ENCODE peak calls at places on chromosome 13, in four cellular contexts. V is uterus, C is esophagus squamous epithelium, M is spleen. Z is an unnamed sample.

GRCh38 chr13:84192125-84192524 is 309.9 kb upstream of the SLITRK1 start:
- DNase-seq in M (no peak), V (no peak), C (no peak), Z (no peak)

GRCh38 chr13:98837896-98838295 is 85.4 kb upstream of the SLC15A1 start:
- DNase-seq in C (no peak), V (no peak), M (no peak), Z (no peak)

GRCh38 chr13:29589234-29589633 is 6.3 kb downstream of the SLC7A1 start:
- DNase-seq in C (no peak), V (no peak), M (no peak), Z (no peak)

GRCh38 chr13:82739881-82740280 is 1142.4 kb downstream of the SLITRK1 start:
- DNase-seq in C (no peak), V (no peak), M (peak; percentile 14), Z (no peak)

GRCh38 chr13:44575741-44576395 is at the start of gene TSC22D1:
- DNase-seq in C (no peak), M (peak; percentile 89), V (peak; percentile 42), Z (peak; percentile 75)

GRCh38 chr13:110713981-110714797 is 689 bp downstream of the ING1 start:
- DNase-seq in C (no peak), M (peak; percentile 94), V (peak; percentile 59), Z (peak; percentile 79)

GRCh38 chr13:111076156-111077013 is 38.7 kb upstream of the ARHGEF7 start:
- DNase-seq in C (no peak), V (no peak), M (no peak), Z (no peak)

GRCh38 chr13:96431044-96431581 is 341.2 kb downstream of the HS6ST3 start:
- DNase-seq in V (no peak), M (no peak), C (no peak), Z (no peak)

GRCh38 chr13:65724261-65724660 is 1505.9 kb downstream of the PCDH9 start:
- DNase-seq in M (no peak), V (no peak), C (no peak), Z (no peak)

GRCh38 chr13:66407159-66407558 is 823.0 kb downstream of the PCDH9 start:
- DNase-seq in C (no peak), V (no peak), M (no peak), Z (no peak)

GRCh38 chr13:79585033-79585432 is 104.1 kb downstream of the NDFIP2 start:
- DNase-seq in M (no peak), V (no peak), C (no peak), Z (no peak)

GRCh38 chr13:45575830-45576180 is 39.7 kb downstream of the ERICH6B start:
- DNase-seq in V (no peak), M (no peak), C (no peak), Z (no peak)

GRCh38 chr13:37870895-37871550 is 1.5 kb upstream of the TRPC4 start:
- DNase-seq in C (no peak), V (no peak), M (no peak), Z (no peak)

GRCh38 chr13:28558126-28558525 is 63.2 kb upstream of the FLT1 start:
- DNase-seq in V (no peak), M (no peak), C (no peak), Z (no peak)

GRCh38 chr13:32254916-32255743 is 60.0 kb downstream of the ZAR1L start:
- DNase-seq in C (no peak), M (no peak), V (no peak), Z (no peak)
- H3K4me1 ChIP-seq in C (no peaks in the 10 kb centered on the region), M (no peaks in the 10 kb centered on the region), V (no peaks in the 10 kb centered on the region), Z (no peaks in the 10 kb centered on the region)

GRCh38 chr13:47459512-47459911 is 541.6 kb downstream of the SUCLA2 start:
- DNase-seq in C (no peak), V (no peak), M (no peak), Z (no peak)
- TF ChIP-seq CTCF in C (no peak), V (no peak), M (no peak), Z (peak; percentile 30)

DNA sequence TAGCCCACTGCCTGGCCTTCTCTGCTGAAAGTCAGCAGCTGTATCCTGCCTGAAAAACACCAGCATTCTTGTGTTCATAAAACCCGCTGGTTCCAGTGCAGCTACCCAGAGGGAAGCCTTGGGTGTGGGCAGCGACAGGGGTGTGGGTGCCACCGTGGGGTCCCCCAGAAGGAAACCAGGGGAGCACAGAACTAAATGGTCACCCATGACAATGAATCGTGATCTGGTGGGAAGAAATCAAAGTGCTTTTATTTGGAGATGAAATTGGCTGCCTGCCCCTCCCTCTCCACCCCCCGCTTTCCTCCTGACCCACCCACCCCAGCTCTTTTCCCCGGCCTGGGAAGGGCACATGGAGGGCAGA is 13.7 kb downstream of the RASA3 start:
- DNase-seq in C (no peak), V (no peak), M (peak; percentile 56), Z (no peak)
- H3K4me1 ChIP-seq in C (peaks cover 22% of the 10 kb centered on the region), V (peaks cover 6% of the 10 kb centered on the region), M (peaks cover 72% of the 10 kb centered on the region), Z (peaks cover 14% of the 10 kb centered on the region)

GRCh38 chr13:33262554-33262953 is 23.0 kb downstream of the STARD13 start:
- DNase-seq in V (no peak), M (no peak), C (no peak), Z (no peak)

GRCh38 chr13:33263484-33263883 is 22.1 kb downstream of the STARD13 start:
- DNase-seq in M (no peak), C (no peak), V (no peak), Z (no peak)

GRCh38 chr13:33261426-33262068 is 24.0 kb downstream of the STARD13 start:
- DNase-seq in M (no peak), C (no peak), V (peak; percentile 35), Z (no peak)

GRCh38 chr13:33262997-33263396 is 22.6 kb downstream of the STARD13 start:
- DNase-seq in M (no peak), C (no peak), V (no peak), Z (no peak)

GRCh38 chr13:33262069-33262487 is 23.5 kb downstream of the STARD13 start:
- DNase-seq in M (no peak), C (no peak), V (peak; percentile 32), Z (no peak)
- TF ChIP-seq CTCF in M (no peak), C (no peak), V (no peak), Z (no peak)